ENCODE peak calls at places on chromosomes 2 and 18, in eight cellular contexts. S is stimulated activated CD8-positive, alpha-beta memory T cell treated with anti-CD3 and anti-CD28 coated beads, Interleukin-7, amount 100 ng/mL, for 48 hours; T is A549; F is left cardiac atrium; P is hypothalamus; G is hepatic stellate cell; N is prostate gland; Q is HT1080. J is an unnamed sample.

GRCh38 chr2:52395912-52396311 is 1364.0 kb upstream of the NRXN1 start:
- DNase-seq in N (no peak), F (no peak), P (no peak), S (no peak), Q (peak), T (no peak), G (no peak), J (no peak)

GRCh38 chr2:181813963-181814565 is 77.5 kb upstream of the ITPRID2 start:
- DNase-seq in F (no peak), G (no peak), T (peak), S (no peak), N (no peak), P (no peak), Q (peak), J (no peak)

GRCh38 chr2:64035067-64035942 is 16.1 kb upstream of the VPS54 start:
- DNase-seq in G (no peak), N (no peak), F (no peak), T (no peak), Q (peak), P (no peak), S (no peak), J (no peak)

GRCh38 chr18:12679183-12679786 is 21.4 kb upstream of the SPIRE1 start:
- DNase-seq in T (no peak), G (no peak), N (no peak), S (no peak), F (peak), P (no peak), Q (peak), J (no peak)

GRCh38 chr2:188291617-188292445 is at the start of gene GULP1:
- DNase-seq in F (peak), T (peak), G (peak), P (peak), Q (peak), N (peak), S (no peak), J (peak)

GRCh38 chr18:48868468-48869466 is 82.0 kb downstream of the SMAD7 start:
- DNase-seq in F (peak), Q (peak), N (no peak), T (peak), G (peak), S (peak), P (no peak), J (no peak)

GRCh38 chr2:58054264-58054663 is 7.7 kb downstream of the VRK2 start:
- DNase-seq in P (no peak), N (no peak), T (no peak), S (no peak), G (no peak), F (no peak), Q (no peak), J (no peak)

GRCh38 chr18:57002627-57003026 is 144.3 kb upstream of the BOD1L2 start:
- DNase-seq in F (no peak), S (no peak), N (no peak), Q (no peak), T (no peak), G (no peak), P (no peak), J (no peak)

GRCh38 chr18:9824474-9824832 is 61.3 kb upstream of the TXNDC2 start:
- DNase-seq in P (no peak), F (peak), N (peak), S (no peak), G (no peak), T (peak), Q (no peak), J (no peak)

GRCh38 chr2:217802261-217802660 is 200.5 kb downstream of the TNS1 start:
- DNase-seq in T (no peak), S (no peak), Q (no peak), N (no peak), G (no peak), F (no peak), P (no peak), J (no peak)

GRCh38 chr2:223800908-223801307 is 36.5 kb downstream of the AP1S3 start:
- DNase-seq in G (no peak), T (no peak), S (no peak), Q (no peak), F (no peak), N (no peak), P (no peak), J (no peak)

GRCh38 chr18:75346671-75347070 is 80.8 kb downstream of the SMIM21 start:
- DNase-seq in G (no peak), F (no peak), T (no peak), N (no peak), P (no peak), S (no peak), Q (peak), J (no peak)

GRCh38 chr2:111659361-111660281 is 224.4 kb downstream of the ANAPC1 start:
- DNase-seq in T (peak), S (no peak), N (peak), Q (peak), P (no peak), F (peak), G (peak), J (no peak)

GRCh38 chr18:1394966-1395365 is 490.3 kb downstream of the ADCYAP1 start:
- DNase-seq in T (no peak), Q (no peak), N (no peak), G (no peak), P (no peak), S (no peak), F (no peak), J (no peak)

GRCh38 chr2:217325251-217325650 is 465.4 kb upstream of the TNP1 start:
- DNase-seq in N (no peak), Q (no peak), S (no peak), G (no peak), F (no peak), P (no peak), T (no peak), J (no peak)

GRCh38 chr2:201126308-201127127 is 10.6 kb downstream of the CFLAR start:
- DNase-seq in Q (no peak), T (no peak), G (no peak), N (no peak), P (no peak), S (no peak), F (no peak), J (no peak)

GRCh38 chr2:69067026-69067630 is 54.1 kb downstream of the ANTXR1 start:
- DNase-seq in P (no peak), G (no peak), F (no peak), Q (no peak), N (no peak), S (no peak), T (no peak), J (no peak)

GRCh38 chr18:57445488-57446319 is 10.5 kb downstream of the ONECUT2 start:
- DNase-seq in Q (no peak), N (no peak), P (no peak), T (peak), F (no peak), G (no peak), S (no peak), J (no peak)

GRCh38 chr2:206981739-206982336 is 42.5 kb downstream of the CPO start:
- DNase-seq in G (peak), P (peak), F (peak), N (peak), T (peak), S (peak), Q (peak), J (peak)

GRCh38 chr2:3170792-3171455 is 206.7 kb downstream of the EIPR1 start:
- DNase-seq in F (peak), S (no peak), G (no peak), P (no peak), N (no peak), Q (no peak), T (no peak), J (no peak)

GRCh38 chr2:211957799-211958198 is 580.8 kb downstream of the ERBB4 start:
- DNase-seq in T (no peak), Q (no peak), N (no peak), G (no peak), P (no peak), S (no peak), F (no peak), J (no peak)

GRCh38 chr2:105748564-105748963 is 3.9 kb downstream of the NCK2 start:
- DNase-seq in T (no peak), G (no peak), F (no peak), Q (no peak), S (no peak), P (no peak), N (no peak), J (no peak)

GRCh38 chr2:18991177-18992168 is 366.9 kb downstream of the OSR1 start:
- DNase-seq in T (peak), G (peak), F (peak), P (no peak), N (peak), Q (peak), S (no peak), J (peak)

GRCh38 chr2:199228887-199229819 is 228.6 kb downstream of the SATB2 start:
- DNase-seq in Q (peak), N (no peak), F (no peak), S (peak), G (peak), P (no peak), T (peak), J (no peak)

GRCh38 chr2:28160986-28161425 is 231.7 kb upstream of the FOSL2 start:
- DNase-seq in G (peak), S (no peak), T (peak), Q (peak), N (no peak), P (no peak), F (no peak), J (no peak)